ENCODE peak calls at places on chromosome 13, in eight cellular contexts. H is psoas muscle, T is fibroblast of lung, F is fibroblast of pulmonary artery, R is AG04450, E is bronchial epithelial cell, Q is pancreas, B is fibroblast of mammary gland. Z is an unnamed sample.

GRCh38 chr13:75186384-75186783 is 295.6 kb downstream of the TBC1D4 start:
- DNase-seq in R (no peak), H (no peak), B (no peak), Q (no peak), T (peak), E (no peak), F (peak), Z (no peak)

GRCh38 chr13:87887459-87888123 is 216.4 kb downstream of the SLITRK5 start:
- DNase-seq in R (no peak), F (no peak), B (no peak), H (no peak), T (no peak), Q (no peak), E (no peak), Z (no peak)

GRCh38 chr13:107942030-107942617 is 273.2 kb downstream of the LIG4 start:
- DNase-seq in F (no peak), T (no peak), H (no peak), B (no peak), Q (no peak), R (no peak), E (no peak), Z (peak)

GRCh38 chr13:89205856-89206255 is 1534.7 kb downstream of the SLITRK5 start:
- DNase-seq in T (peak), H (no peak), Q (no peak), E (peak), R (no peak), B (no peak), F (no peak), Z (peak)

GRCh38 chr13:73076013-73076412 is 17.2 kb downstream of the KLF5 start:
- DNase-seq in T (no peak), F (no peak), E (no peak), B (no peak), Q (no peak), H (no peak), R (no peak), Z (no peak)

GRCh38 chr13:75330770-75331169 is 151.2 kb downstream of the TBC1D4 start:
- DNase-seq in B (no peak), R (no peak), T (no peak), H (no peak), E (no peak), Q (no peak), F (no peak), Z (no peak)

GRCh38 chr13:91122766-91123165 is 224.7 kb upstream of the MIR17HG start:
- DNase-seq in F (no peak), Q (no peak), B (no peak), T (no peak), R (no peak), E (no peak), H (no peak), Z (no peak)

GRCh38 chr13:24124789-24125476 is 35.6 kb upstream of the SPATA13 start:
- DNase-seq in R (no peak), F (no peak), E (no peak), T (no peak), H (no peak), B (no peak), Q (no peak), Z (no peak)

GRCh38 chr13:23959231-23959862 is 62.0 kb upstream of the C1QTNF9B start:
- DNase-seq in F (peak), H (no peak), T (no peak), Q (no peak), R (no peak), B (peak), E (peak), Z (no peak)

GRCh38 chr13:44433863-44434262 is 60.2 kb downstream of the SERP2 start:
- DNase-seq in F (no peak), H (no peak), Q (no peak), R (no peak), B (no peak), E (no peak), T (no peak), Z (no peak)

GRCh38 chr13:42064259-42064658 is 15.8 kb downstream of the DGKH start:
- DNase-seq in B (peak), R (no peak), T (peak), Q (no peak), H (no peak), F (peak), E (peak), Z (peak)

GRCh38 chr13:113597386-113598080 is 13.0 kb downstream of the TFDP1 start:
- DNase-seq in T (no peak), H (peak), Q (no peak), E (no peak), B (no peak), F (no peak), R (no peak), Z (no peak)

GRCh38 chr13:86862137-86862536 is 809.0 kb upstream of the SLITRK5 start:
- DNase-seq in Q (no peak), B (no peak), T (no peak), H (no peak), E (no peak), F (no peak), R (no peak), Z (peak)

GRCh38 chr13:59750860-59751259 is 412.9 kb downstream of the DIAPH3 start:
- DNase-seq in T (peak), E (peak), F (peak), H (no peak), R (peak), Q (no peak), B (peak), Z (peak)

GRCh38 chr13:24746618-24747247 is 17.2 kb upstream of the RNF17 start:
- DNase-seq in B (no peak), E (no peak), R (no peak), F (no peak), H (no peak), T (no peak), Q (no peak), Z (peak)

GRCh38 chr13:111960152-111960772 is 106.7 kb upstream of the SOX1 start:
- DNase-seq in E (no peak), T (no peak), F (no peak), H (no peak), Q (no peak), R (no peak), B (no peak), Z (no peak)

GRCh38 chr13:92158335-92158734 is 759.9 kb downstream of the GPC5 start:
- DNase-seq in Q (no peak), B (peak), F (peak), H (no peak), E (peak), R (no peak), T (peak), Z (peak)

GRCh38 chr13:60663788-60664187 is 266.8 kb downstream of the TDRD3 start:
- DNase-seq in F (no peak), H (no peak), R (no peak), Q (no peak), E (no peak), T (no peak), B (no peak), Z (no peak)

GRCh38 chr13:74765955-74766354 is 631.8 kb upstream of the KLF12 start:
- DNase-seq in E (no peak), F (no peak), B (no peak), T (no peak), R (no peak), H (no peak), Q (no peak), Z (no peak)

GRCh38 chr13:34640179-34640929 is 301.7 kb upstream of the NBEA start:
- DNase-seq in F (no peak), B (no peak), Q (no peak), E (no peak), T (no peak), H (no peak), R (no peak), Z (no peak)

GRCh38 chr13:50136678-50137077 is 121.4 kb downstream of the KCNRG start:
- DNase-seq in F (no peak), R (no peak), Q (no peak), E (no peak), H (no peak), T (no peak), B (no peak), Z (no peak)

GRCh38 chr13:99214232-99214631 is 13.6 kb downstream of the UBAC2 start:
- DNase-seq in Q (no peak), F (no peak), H (no peak), B (no peak), T (no peak), E (peak), R (no peak), Z (peak)

GRCh38 chr13:29594310-29594709 is 1.2 kb downstream of the SLC7A1 start:
- DNase-seq in F (peak), H (no peak), R (peak), B (peak), T (peak), E (peak), Q (peak), Z (peak)

GRCh38 chr13:29594710-29595379 is 643 bp downstream of the SLC7A1 start:
- DNase-seq in H (peak), T (peak), R (peak), F (peak), B (peak), Q (peak), E (no peak), Z (peak)

GRCh38 chr13:29595380-29596063 is at the start of gene SLC7A1:
- DNase-seq in Q (peak), R (no peak), H (peak), E (peak), T (peak), B (peak), F (peak), Z (peak)

GRCh38 chr13:29596064-29596418 is 553 bp upstream of the SLC7A1 start:
- DNase-seq in F (no peak), E (no peak), T (no peak), H (no peak), Q (no peak), B (no peak), R (no peak), Z (no peak)

DNA sequence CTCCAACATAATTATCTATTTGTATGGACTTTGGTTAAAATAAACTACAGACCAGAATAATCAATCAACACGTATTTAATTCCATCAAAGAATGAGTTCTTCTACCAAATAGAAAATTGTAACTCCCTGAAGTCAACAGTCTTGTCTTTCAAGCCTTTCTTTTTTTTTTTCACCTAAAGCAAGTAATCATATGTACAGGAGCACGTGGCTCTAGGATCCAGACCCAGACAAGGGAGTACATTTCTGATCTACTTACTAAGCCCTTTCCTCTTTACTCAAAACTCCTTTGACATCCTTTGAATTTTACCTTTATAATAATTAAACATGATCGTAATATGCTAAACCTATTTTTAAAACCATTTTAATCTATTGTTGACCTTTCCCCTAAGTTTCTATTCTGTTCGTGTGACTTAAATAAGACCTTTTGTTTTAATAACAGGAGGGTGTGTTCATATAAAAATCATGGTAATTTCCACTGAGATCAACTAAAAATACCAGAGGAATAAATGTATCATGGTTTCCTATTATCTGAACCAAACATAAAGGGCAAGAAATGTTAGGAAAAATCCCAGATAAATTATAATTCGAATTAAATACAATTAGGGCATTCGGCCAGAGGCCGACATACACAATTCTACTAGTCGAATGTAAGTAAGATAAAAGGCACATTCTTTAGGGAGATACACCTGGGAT is 1.7 kb downstream of the SLC7A1 start:
- DNase-seq in T (no peak), R (no peak), E (no peak), B (no peak), F (no peak), H (no peak), Q (no peak), Z (no peak)
- H3K4me3 ChIP-seq in T (peak), R (peak), E (peak), B (peak), F (peak), H (peak), Q (peak), Z (peak)

GRCh38 chr13:97107815-97108534 is 113.7 kb upstream of the OXGR1 start:
- DNase-seq in Q (no peak), R (no peak), B (peak), E (no peak), T (no peak), H (no peak), F (no peak), Z (no peak)

GRCh38 chr13:97111705-97112104 is 110.4 kb upstream of the MBNL2 start:
- DNase-seq in Q (no peak), R (no peak), H (no peak), B (no peak), F (no peak), E (no peak), T (no peak), Z (no peak)

GRCh38 chr13:97109841-97110492 is 112.2 kb upstream of the MBNL2 start:
- DNase-seq in Q (peak), B (peak), E (peak), H (peak), T (peak), R (no peak), F (peak), Z (peak)

GRCh38 chr13:97108535-97108910 is 113.6 kb upstream of the MBNL2 start:
- DNase-seq in H (no peak), F (peak), T (peak), R (no peak), Q (no peak), B (peak), E (no peak), Z (peak)

DNA sequence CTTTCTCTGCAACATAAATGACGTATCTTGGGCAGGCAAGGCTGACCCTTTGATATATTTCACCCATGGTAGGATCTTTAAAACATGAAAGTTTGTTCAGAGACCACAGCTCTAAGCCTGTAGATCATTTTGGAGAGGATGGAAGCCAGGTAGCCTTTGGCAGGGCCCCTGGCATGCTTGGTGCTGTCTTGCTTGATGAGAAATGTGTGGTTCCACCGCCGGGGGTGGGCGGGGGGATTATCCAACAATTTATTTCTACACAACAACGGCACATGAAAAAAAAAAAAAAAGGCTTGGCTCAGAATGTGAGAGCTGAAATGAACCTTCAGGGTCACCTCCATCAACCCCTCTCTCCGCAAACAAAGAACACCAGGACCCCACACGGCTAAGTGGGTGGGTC is 112.9 kb upstream of the MBNL2 start:
- DNase-seq in T (no peak), R (no peak), H (no peak), B (no peak), Q (no peak), E (no peak), F (no peak), Z (no peak)
- H3K4me3 ChIP-seq in T (no peak), R (no peak), H (peak), B (no peak), Q (peak), E (no peak), F (no peak), Z (no peak)

DNA sequence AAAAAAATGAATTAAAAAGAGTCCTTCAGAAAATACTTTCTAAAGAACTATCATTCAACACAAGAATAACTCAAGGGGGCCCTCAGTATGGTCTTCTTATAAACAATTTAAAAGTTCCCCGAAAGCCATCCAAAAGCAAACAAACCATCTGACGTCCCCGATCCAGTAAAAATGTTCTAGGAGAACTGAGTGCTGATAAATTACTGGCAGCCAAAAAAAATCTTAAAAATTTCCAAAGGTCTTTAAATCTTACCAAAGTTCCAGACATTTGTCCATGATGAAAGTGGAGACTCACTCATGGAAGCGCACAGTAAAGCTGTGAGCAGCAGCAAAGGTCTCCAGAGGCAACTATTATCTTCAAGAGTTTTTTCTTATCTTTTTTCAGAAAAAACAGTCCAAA is 85.6 kb downstream of the COL4A1 start:
- DNase-seq in R (no peak), F (no peak), Q (no peak), B (no peak), E (no peak), H (no peak), T (peak), Z (no peak)
- H3K4me3 ChIP-seq in R (no peak), F (no peak), Q (no peak), B (no peak), E (no peak), H (no peak), T (no peak), Z (no peak)

DNA sequence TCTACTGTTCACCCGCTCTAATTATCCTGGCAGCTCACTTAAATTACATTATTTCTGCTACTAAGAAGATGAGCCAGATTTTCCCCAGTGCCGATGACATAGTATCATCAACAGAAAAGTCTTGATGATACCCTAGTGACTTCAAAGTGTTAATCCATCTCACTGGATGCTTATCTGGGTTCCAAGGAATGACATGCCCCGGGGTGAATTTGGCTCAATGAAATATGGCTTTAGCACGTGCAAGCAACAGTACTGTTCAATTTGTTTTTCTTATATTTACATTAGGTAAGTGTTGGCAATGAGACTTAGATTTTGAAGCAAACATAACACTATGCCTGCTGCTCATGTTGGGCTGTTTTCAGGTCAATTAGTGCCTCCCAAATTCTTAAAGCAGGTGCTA is 548.2 kb upstream of the SLITRK1 start:
- DNase-seq in R (no peak), E (no peak), H (no peak), T (no peak), B (no peak), F (peak), Q (no peak), Z (no peak)
- H3K4me3 ChIP-seq in R (no peak), E (no peak), H (no peak), T (no peak), B (no peak), F (no peak), Q (no peak), Z (no peak)

Z was measured in epithelial cell of esophagus.